ENCODE peak calls at places on chromosome 7, in six cellular contexts. M is H1, H is SK-N-SH, O is HepG2, E is HCT116, I is GM12878. C is an unnamed sample.

GRCh38 chr7:140923358-140924006 is 1.2 kb downstream of the BRAF start:
- DNase-seq in E (no peak), H (peak; percentile 42), O (no peak), I (no peak), M (no peak), C (peak; percentile 9)

GRCh38 chr7:50068850-50069551 is 24.0 kb downstream of the ZPBP start:
- DNase-seq in M (no peak), O (no peak), I (peak; percentile 9), E (peak; percentile 22), H (no peak), C (peak; percentile 28)

GRCh38 chr7:121429803-121430202 is 33.7 kb upstream of the FAM3C start:
- DNase-seq in E (no peak), O (no peak), I (no peak), M (no peak), H (no peak), C (no peak)

GRCh38 chr7:116443101-116443523 is 56.4 kb upstream of the CAV2 start:
- DNase-seq in I (no peak), H (peak; percentile 13), M (no peak), O (peak; percentile 6), E (peak; percentile 97), C (no peak)

GRCh38 chr7:124785994-124786393 is 20.4 kb upstream of the GPR37 start:
- DNase-seq in E (no peak), M (no peak), O (no peak), I (no peak), H (no peak), C (no peak)

GRCh38 chr7:71601840-71602239 is 469.9 kb downstream of the GALNT17 start:
- DNase-seq in I (no peak), E (no peak), M (no peak), H (no peak), O (no peak), C (no peak)

GRCh38 chr7:150406311-150406564 is 27.1 kb downstream of the ZNF775 start:
- DNase-seq in I (no peak), E (no peak), O (no peak), H (no peak), M (no peak), C (no peak)

GRCh38 chr7:107186242-107186641 is 17.4 kb downstream of the HBP1 start:
- DNase-seq in I (no peak), E (no peak), M (no peak), H (no peak), O (no peak), C (no peak)

GRCh38 chr7:774161-775109 is 47.4 kb upstream of the PRKAR1B start:
- DNase-seq in O (no peak), E (peak; percentile 7), M (peak; percentile 96), H (peak; percentile 93), I (no peak), C (peak; percentile 37)

GRCh38 chr7:126449621-126450268 is 803.0 kb downstream of the GRM8 start:
- DNase-seq in I (no peak), M (no peak), H (no peak), E (no peak), O (no peak), C (no peak)

GRCh38 chr7:111711426-111712065 is 149.3 kb upstream of the IMMP2L start:
- DNase-seq in O (no peak), M (no peak), I (no peak), H (no peak), E (no peak), C (no peak)

GRCh38 chr7:111803015-111803758 is 240.9 kb upstream of the IMMP2L start:
- DNase-seq in I (no peak), O (peak; percentile 45), E (no peak), H (no peak), M (no peak), C (no peak)

GRCh38 chr7:106354822-106355221 is 70.0 kb upstream of the NAMPT start:
- DNase-seq in H (no peak), E (no peak), I (no peak), O (no peak), M (no peak), C (no peak)

DNA sequence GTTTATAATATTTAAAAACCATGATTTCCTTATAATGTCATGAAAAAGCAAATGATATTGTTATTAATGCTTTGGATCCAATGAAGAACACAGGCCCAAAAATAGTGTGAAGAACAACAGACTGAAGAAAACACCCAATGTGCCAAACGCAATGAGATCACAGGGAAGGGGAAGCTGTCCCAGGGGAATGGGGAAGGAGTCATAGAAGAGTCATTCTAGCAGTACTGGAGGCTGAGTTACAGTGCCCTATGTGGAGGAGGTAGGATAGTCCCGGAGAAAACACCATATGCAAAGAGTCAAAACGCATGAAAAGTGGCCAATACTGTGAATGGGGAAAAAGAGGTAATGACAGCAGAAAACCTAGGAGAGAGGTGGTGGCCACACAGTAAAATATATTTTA is 50.9 kb downstream of the TPK1 start:
- DNase-seq in E (no peak), H (no peak), I (no peak), O (no peak), M (no peak), C (no peak)
- TF ChIP-seq JUND in E (no peak), H (no peak), I (no peak), O (no peak), M (no peak), C (no peak)

DNA sequence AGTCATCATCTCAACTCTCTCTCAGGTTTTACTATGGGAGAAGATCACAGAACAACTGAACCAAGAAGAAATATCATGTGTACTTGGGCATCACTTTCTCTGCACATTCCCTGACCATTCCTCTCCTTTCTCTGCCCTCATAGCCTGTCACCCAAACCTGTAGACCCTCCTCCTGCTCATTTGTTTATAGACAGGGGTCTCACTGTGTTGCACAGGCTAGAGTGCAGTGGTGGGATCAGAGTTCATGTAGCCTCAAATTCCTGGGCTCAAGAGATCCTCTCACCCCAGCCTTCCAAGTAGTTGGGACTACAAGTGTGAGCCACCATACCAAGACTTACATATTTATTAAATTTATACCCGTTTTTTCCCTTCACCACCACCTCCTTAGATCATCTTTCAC is 260.8 kb upstream of the SLC26A5 start:
- DNase-seq in I (no peak), M (no peak), E (no peak), H (no peak), O (no peak), C (no peak)
- TF ChIP-seq JUND in I (no peak), M (no peak), E (no peak), H (no peak), O (no peak), C (no peak)

GRCh38 chr7:95544174-95544573 is 52.1 kb downstream of the PDK4 start:
- DNase-seq in E (no peak), M (no peak), I (no peak), O (no peak), H (no peak), C (no peak)
- TF ChIP-seq JUND in E (no peak), M (no peak), I (no peak), O (no peak), H (no peak), C (no peak)

DNA sequence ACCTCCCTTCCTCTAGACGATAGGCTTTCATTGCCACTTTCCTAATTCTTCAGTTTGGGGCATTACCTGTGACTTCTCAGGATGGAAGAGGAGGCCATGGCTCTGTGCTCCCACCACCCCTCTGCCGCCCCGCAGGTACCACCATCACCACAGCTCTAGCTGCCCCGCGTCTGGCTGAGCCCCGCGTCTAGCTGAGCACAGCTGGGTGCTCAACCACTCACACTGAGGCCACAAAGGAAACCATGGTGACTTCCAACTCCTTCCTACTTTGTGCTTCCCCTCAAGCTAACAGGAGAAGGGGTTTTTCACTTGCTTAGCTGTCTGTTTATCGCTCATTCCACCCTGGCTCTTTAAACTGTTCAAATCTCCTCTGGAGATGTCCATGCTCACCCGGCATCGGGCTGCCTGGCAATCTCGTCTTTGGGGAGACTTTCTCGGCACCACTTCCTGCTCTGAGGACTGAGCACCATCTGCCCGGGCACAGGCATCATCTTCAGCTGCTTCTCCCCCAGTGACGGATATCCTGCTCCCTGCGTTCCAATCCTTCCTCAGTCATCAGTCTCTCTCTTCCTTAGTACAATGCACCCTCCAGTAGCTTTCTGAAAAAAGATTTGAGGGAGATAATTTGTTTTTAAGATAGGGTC is 59.4 kb downstream of the MAD1L1 start:
- DNase-seq in I (no peak), M (no peak), O (no peak), E (no peak), H (peak; percentile 32), C (no peak)
- TF ChIP-seq JUND in I (no peak), M (no peak), O (no peak), E (no peak), H (no peak), C (no peak)

GRCh38 chr7:13017325-13017853 is 330.0 kb downstream of the ARL4A start:
- DNase-seq in I (no peak), M (no peak), H (no peak), E (peak; percentile 96), O (peak; percentile 100), C (peak; percentile 32)
- TF ChIP-seq JUND in I (no peak), M (peak; percentile 82), H (no peak), E (peak; percentile 98), O (peak; percentile 98), C (no peak)